ENCODE peak calls at places on chromosomes 5 and 9, in six cellular contexts. G, K, R, C, O and Z are unnamed samples.

GRCh38 chr5:76041863-76042262 is 41.3 kb upstream of the SV2C start:
- DNase-seq in G (no peak), K (no peak), C (no peak), R (no peak), O (no peak), Z (no peak)

GRCh38 chr5:76724871-76725270 is 8.9 kb downstream of the F2R start:
- DNase-seq in R (no peak), G (no peak), C (no peak), O (no peak), K (no peak), Z (no peak)

GRCh38 chr9:6415266-6415665 is 2.3 kb downstream of the UHRF2 start:
- DNase-seq in K (no peak), C (no peak), G (no peak), O (no peak), R (no peak), Z (no peak)

GRCh38 chr5:115366223-115366622 is 69.8 kb upstream of the CCDC112 start:
- DNase-seq in G (peak), K (peak), C (peak), R (no peak), O (peak), Z (no peak)

GRCh38 chr5:108747111-108748009 is at the start of gene FER:
- DNase-seq in R (peak), G (peak), O (peak), C (no peak), K (peak), Z (no peak)

GRCh38 chr5:73938280-73938937 is 312.4 kb downstream of the ARHGEF28 start:
- DNase-seq in K (peak), C (no peak), O (peak), R (no peak), G (peak), Z (no peak)

GRCh38 chr5:148636353-148636752 is 18.0 kb downstream of the HTR4 start:
- DNase-seq in O (no peak), K (no peak), C (no peak), R (no peak), G (no peak), Z (no peak)

GRCh38 chr5:74627511-74628120 is 12.9 kb downstream of the ENC1 start:
- DNase-seq in R (no peak), G (no peak), K (no peak), C (no peak), O (no peak), Z (no peak)

GRCh38 chr5:146426853-146427618 is 20.1 kb upstream of the TCERG1 start:
- DNase-seq in G (peak), C (no peak), O (peak), K (no peak), R (no peak), Z (no peak)

GRCh38 chr9:124980434-124980833 is 39.6 kb upstream of the GOLGA1 start:
- DNase-seq in C (no peak), O (no peak), K (no peak), G (no peak), R (no peak), Z (no peak)

GRCh38 chr9:128823903-128824406 is 5.6 kb downstream of the SPOUT1 start:
- DNase-seq in C (no peak), O (no peak), K (no peak), R (no peak), G (no peak), Z (no peak)

GRCh38 chr9:121266356-121266755 is 1.6 kb upstream of the GSN start:
- DNase-seq in G (no peak), K (no peak), C (no peak), O (no peak), R (no peak), Z (no peak)

DNA sequence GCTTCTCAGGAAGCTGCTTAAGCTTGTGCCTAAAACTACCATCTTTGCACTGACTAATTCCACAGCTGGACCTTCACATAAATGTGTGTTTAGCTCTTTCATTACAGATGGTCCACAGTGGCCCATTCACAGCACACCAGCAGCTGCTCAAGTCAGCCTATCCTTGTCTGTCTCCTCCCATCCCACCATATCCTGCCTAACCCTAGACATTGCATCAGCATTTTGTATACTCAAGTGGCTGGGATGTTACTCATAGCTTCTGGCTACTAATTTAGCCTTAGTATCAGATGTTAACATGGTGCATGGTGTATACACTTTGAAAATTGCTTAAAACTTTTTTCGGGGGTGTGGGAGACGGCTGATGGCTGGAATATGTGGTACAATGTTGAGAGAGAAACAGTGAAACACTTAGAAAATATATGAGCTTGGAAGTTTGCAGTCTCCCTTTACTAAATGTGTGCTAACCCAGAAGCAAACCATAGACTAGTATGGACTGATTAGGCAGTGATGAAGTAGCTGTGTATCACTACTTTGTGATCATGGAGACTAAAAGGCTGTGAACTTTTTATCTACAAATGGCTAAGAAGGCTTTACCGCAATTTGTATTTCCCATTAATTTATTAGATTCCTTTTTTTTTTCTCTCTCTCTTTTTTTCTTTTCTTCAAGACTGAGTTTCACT is 83.1 kb downstream of the JMY start:
- DNase-seq in O (peak), K (no peak), C (no peak), G (peak), R (no peak), Z (no peak)
- H3K27ac ChIP-seq in O (no peak), K (peak), C (no peak), G (peak), R (no peak), Z (no peak)

GRCh38 chr5:142508027-142508426 is 177.9 kb downstream of the FGF1 start:
- DNase-seq in K (no peak), O (no peak), G (no peak), R (no peak), C (no peak), Z (no peak)

GRCh38 chr5:142508630-142509425 is 177.1 kb downstream of the FGF1 start:
- DNase-seq in O (no peak), R (no peak), K (no peak), C (no peak), G (no peak), Z (no peak)

GRCh38 chr5:142506756-142507155 is 179.1 kb downstream of the FGF1 start:
- DNase-seq in R (no peak), K (no peak), C (no peak), O (no peak), G (peak), Z (no peak)

GRCh38 chr5:142506046-142506445 is 179.8 kb downstream of the FGF1 start:
- DNase-seq in R (no peak), C (no peak), G (no peak), K (no peak), O (no peak), Z (no peak)

DNA sequence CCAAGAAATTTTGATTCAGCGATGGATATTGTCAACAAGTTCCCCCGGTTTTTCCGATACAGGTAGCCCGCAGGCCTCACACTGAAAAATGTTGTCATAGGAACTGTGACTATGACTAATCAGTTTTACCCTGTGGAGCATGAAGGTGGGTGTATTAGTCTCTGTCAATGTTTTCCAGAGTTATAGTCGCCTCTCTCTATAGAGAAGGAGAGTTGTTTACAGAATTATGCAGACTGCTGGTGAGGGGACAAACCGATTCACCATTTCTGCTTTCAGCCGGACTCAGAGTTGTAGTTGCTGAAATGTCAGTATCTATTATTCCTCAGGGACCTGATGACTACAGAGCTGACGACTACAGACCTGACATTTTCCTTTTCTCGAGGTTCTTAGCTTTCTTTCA is 178.4 kb downstream of the FGF1 start:
- DNase-seq in G (no peak), R (no peak), C (no peak), O (no peak), K (no peak), Z (no peak)
- H3K27ac ChIP-seq in G (no peak), R (no peak), C (no peak), O (no peak), K (no peak), Z (no peak)

GRCh38 chr5:138757061-138757776 is 4.0 kb downstream of the CTNNA1 start:
- DNase-seq in G (no peak), K (no peak), O (no peak), R (no peak), C (no peak), Z (no peak)

GRCh38 chr5:138755084-138755748 is 2.0 kb downstream of the CTNNA1 start:
- DNase-seq in K (no peak), C (no peak), O (no peak), R (no peak), G (no peak), Z (no peak)

GRCh38 chr5:138762110-138762509 is 8.9 kb downstream of the CTNNA1 start:
- DNase-seq in K (no peak), C (no peak), G (no peak), O (no peak), R (no peak), Z (no peak)

GRCh38 chr5:138763037-138763778 is 10.0 kb downstream of the CTNNA1 start:
- DNase-seq in R (no peak), G (no peak), K (no peak), C (no peak), O (no peak), Z (no peak)

GRCh38 chr5:138760448-138761110 is 7.4 kb downstream of the CTNNA1 start:
- DNase-seq in G (no peak), K (no peak), R (no peak), O (no peak), C (no peak), Z (no peak)
- H3K27ac ChIP-seq in G (no peak), K (no peak), R (peak), O (no peak), C (no peak), Z (no peak)

GRCh38 chr5:80760680-80761079 is 105.9 kb upstream of the DHFR start:
- DNase-seq in O (no peak), C (no peak), R (no peak), K (no peak), G (no peak), Z (no peak)
- H3K27ac ChIP-seq in O (no peak), C (no peak), R (no peak), K (no peak), G (no peak), Z (no peak)